ENCODE peak calls at places on chromosomes 4 and X, in four cellular contexts. J, U, I and W are unnamed samples.

GRCh38 chr4:4645743-4646142 is 103.9 kb upstream of the STX18 start:
- DNase-seq in J (no peak), I (no peak), U (peak), W (no peak)

GRCh38 chr4:150256841-150257273 is 178.6 kb downstream of the DCLK2 start:
- DNase-seq in U (peak), I (no peak), J (peak), W (no peak)

GRCh38 chr4:89216866-89217265 is 90.7 kb downstream of the GPRIN3 start:
- DNase-seq in U (no peak), J (no peak), I (no peak), W (no peak)

GRCh38 chrX:1824855-1825254 is 210.0 kb downstream of the ASMT start:
- DNase-seq in I (no peak), U (no peak), J (no peak), W (no peak)

GRCh38 chr4:169410839-169411770 is 140.3 kb upstream of the SH3RF1 start:
- DNase-seq in I (peak), J (no peak), U (peak), W (peak)

GRCh38 chrX:119391279-119391678 is 7.9 kb upstream of the SLC25A43 start:
- DNase-seq in I (peak), U (peak), J (peak), W (peak)

GRCh38 chr4:94603170-94603747 is 151.5 kb downstream of the PDLIM5 start:
- DNase-seq in I (no peak), U (peak), J (no peak), W (peak)

GRCh38 chr4:19880205-19880604 is 371.5 kb upstream of the SLIT2 start:
- DNase-seq in J (no peak), U (no peak), I (no peak), W (no peak)

GRCh38 chr4:48255959-48256342 is 13.7 kb downstream of the TEC start:
- DNase-seq in J (no peak), I (no peak), U (no peak), W (no peak)

GRCh38 chr4:112882286-112882685 is 167.2 kb upstream of the ANK2 start:
- DNase-seq in U (no peak), I (no peak), J (no peak), W (no peak)

GRCh38 chrX:48831909-48832291 is 3.5 kb downstream of the PCSK1N start:
- DNase-seq in J (no peak), I (no peak), U (no peak), W (no peak)

GRCh38 chrX:40871385-40872082 is 136.2 kb upstream of the MED14 start:
- DNase-seq in I (peak), U (peak), J (no peak), W (no peak)

GRCh38 chrX:57918750-57919436 is 8.6 kb upstream of the ZXDA start:
- DNase-seq in I (no peak), J (peak), U (peak), W (no peak)
- TF ChIP-seq CTCF in I (peak), J (peak), U (peak), W (peak)

DNA sequence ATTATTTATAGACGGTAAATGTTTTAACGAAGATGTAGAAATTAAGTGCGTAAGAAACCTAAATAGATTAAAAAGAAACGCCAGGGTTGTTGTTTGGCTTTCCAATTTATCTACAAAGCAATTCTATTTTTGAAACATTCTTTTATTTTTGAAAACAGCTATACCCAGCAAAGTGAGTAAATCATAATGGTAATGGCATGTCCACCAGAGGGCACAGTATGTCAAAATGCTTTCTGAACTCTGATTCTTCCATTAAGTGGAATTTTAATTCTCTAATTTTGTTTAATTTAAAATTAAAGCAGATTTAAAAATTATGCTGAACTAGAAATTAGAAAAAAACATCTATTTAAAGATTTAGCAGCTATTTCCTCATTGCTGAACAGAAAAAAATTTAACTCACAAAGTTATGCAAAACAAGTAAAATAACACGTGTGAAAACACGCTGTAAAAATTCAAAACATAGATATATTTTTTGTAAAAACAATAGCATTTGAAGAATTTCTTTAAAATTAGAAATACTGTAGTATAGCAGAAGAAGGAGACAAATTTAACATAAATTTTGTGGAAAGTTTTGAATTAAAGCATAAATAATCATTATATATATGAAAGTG is 26.5 kb downstream of the RASSF6 start:
- DNase-seq in J (no peak), U (no peak), I (no peak), W (peak)
- TF ChIP-seq CTCF in J (no peak), U (peak), I (peak), W (peak)

DNA sequence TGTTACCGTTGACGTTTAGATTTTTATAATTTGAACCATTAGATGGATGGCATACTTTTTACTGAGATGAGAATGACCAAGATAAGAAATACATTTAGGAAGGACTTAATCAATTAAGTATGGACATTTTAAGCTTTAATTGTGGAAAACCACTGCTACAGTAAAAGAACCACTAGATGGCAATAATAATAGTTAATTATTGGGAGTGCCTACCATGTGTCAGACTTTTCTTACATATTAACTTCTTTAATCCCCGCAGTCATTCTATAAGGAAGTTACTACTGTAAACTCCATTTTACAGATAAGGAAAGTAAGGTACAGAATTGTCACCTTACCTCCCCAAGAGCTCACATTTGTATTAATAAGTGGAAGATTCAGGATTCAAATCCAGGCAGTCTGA is 48.5 kb upstream of the MYOZ2 start:
- DNase-seq in U (peak), J (no peak), I (no peak), W (no peak)
- TF ChIP-seq CTCF in U (no peak), J (no peak), I (peak), W (peak)

DNA sequence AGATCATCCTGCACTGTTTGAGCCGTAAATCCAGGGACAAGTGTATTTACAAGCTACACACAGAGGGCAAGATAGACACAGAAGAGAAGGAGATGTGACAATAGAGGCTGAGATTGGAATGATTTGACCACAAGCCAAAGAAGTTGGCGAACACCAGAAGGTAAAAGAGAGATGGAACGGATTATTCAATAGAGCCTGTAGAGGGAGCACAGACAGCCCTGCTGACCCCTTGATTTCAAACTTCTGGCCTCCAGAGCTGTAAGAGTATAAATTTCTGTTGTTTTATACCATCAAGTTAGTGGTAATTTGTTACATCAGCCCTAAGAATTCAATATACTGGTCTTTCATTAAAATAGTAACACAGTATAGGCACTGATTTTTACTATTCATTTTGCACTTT is 447.8 kb downstream of the FAT4 start:
- DNase-seq in U (no peak), J (no peak), I (no peak), W (no peak)
- TF ChIP-seq CTCF in U (no peak), J (no peak), I (no peak), W (peak)

DNA sequence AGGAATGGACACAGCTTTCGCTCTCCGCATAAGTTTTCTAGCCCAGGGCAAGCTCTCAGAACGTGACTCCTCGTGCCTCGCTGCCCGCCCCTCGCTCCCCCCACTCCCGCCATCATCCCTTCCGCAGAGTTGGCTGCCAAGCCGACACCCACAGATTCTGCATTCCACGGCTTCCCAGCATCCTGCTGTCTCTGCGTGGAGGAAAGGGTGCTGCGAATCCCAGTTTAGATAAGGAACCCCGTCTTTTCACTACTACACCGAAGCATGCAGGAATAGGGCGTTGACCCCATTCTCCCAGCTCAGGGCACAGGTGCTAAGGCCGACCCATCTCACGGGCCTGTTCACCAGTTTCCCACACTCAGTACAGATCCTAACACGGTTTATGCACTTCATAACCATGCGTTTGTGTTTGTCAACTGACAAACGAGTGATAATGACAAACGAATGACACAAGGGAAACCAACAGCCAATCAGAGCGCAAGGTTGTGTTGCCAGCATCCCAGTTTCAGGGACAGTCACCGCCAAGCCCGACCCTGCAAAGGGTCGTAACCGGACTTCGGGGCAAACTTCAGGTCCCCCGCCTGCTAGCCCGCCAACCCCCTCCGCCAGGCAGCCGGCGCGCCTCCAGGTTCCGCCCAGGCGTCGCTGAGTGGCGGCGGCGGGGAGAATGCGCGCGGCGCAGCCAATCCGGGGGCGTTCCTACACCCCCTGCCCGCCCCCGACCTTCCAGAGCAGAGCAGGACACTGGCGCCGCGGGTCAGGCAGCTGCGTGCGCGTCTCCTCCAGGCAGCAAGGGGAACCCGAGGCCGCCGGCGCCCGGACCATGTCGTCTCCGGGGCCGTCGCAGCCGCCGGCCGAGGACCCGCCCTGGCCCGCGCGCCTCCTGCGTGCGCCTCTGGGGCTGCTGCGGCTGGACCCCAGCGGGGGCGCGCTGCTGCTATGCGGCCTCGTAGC is at the start of gene CYP2U1:
- DNase-seq in U (peak), I (peak), J (peak), W (peak)
- TF ChIP-seq CTCF in U (no peak), I (no peak), J (no peak), W (peak)

DNA sequence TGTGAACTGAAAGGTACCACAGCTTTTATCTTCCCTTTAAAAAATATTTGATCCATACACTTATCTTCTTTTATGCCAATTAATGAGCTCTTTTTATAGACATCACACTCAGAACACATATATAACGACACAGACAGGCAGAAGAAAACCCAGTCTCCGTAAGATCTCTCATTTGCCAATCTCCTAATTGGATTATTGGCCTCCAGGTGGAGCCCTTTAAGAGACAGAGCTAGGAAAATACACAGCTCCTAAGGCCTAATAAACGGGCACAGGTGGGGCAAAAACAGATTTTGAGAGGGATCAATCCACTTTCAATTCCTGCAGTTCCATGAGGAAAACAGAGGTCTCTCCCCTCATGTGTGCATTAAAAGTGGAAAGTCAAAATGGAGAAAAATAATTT is 1495.4 kb downstream of the RPA4 start:
- DNase-seq in U (no peak), I (no peak), J (no peak), W (no peak)
- TF ChIP-seq CTCF in U (no peak), I (no peak), J (no peak), W (no peak)

DNA sequence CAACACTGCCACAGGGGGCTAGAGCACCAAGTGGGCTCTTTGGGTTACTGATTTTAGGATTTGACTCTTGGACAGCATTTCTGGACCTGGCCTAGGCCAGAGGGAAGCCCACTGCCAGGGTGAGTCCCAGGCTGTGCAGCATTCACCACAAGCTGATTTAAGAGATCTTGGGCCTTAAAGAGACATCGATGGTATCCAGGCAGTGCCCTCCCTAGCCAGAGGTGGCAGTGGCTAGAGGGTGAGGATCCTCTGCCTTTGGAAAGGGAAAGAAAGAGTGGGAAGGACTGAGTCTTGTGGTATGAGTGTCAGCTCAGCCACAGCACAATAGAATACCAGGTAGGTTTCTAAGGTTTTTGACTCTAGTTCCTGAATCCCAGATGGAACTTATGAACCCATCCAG is 613.9 kb downstream of the FAT4 start:
- DNase-seq in U (no peak), J (no peak), I (no peak), W (no peak)
- TF ChIP-seq CTCF in U (no peak), J (no peak), I (no peak), W (no peak)

GRCh38 chrX:138775501-138775900 is 64.0 kb upstream of the FGF13 start:
- DNase-seq in I (peak), U (peak), J (no peak), W (peak)
- TF ChIP-seq CTCF in I (no peak), U (peak), J (no peak), W (peak)

GRCh38 chr4:124025423-124025822 is 628.8 kb downstream of the SPRY1 start:
- DNase-seq in U (peak), J (no peak), I (no peak), W (no peak)

GRCh38 chr4:124030038-124030638 is 633.5 kb downstream of the SPRY1 start:
- DNase-seq in I (no peak), J (no peak), U (no peak), W (no peak)

DNA sequence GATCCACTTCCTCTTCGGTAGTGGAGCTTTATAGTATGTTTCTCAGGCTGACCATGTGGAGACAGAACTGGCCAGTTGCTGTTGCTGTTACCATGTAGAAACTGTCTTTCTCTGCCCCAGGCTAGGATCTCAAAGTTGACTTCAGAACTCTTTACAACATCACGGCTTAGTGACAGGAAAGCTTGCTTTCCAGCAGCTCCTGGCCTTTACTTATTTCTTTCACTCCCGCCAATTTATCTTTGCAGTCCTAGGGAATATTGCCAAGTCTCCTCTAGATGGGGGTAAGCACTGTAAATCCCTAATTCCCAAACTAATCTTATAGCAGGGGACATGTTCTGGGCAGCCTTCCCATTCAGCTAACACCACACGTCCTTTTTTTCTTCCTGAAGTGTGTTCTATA is 631.6 kb downstream of the SPRY1 start:
- DNase-seq in U (no peak), I (no peak), J (no peak), W (no peak)
- TF ChIP-seq CTCF in U (no peak), I (no peak), J (no peak), W (no peak)

GRCh38 chr4:119299221-119300071 is 22.5 kb downstream of the FABP2 start:
- DNase-seq in J (no peak), I (peak), U (peak), W (no peak)

GRCh38 chr4:119300072-119300387 is 21.9 kb downstream of the FABP2 start:
- DNase-seq in I (no peak), U (peak), J (peak), W (peak)

GRCh38 chr4:119302073-119302832 is 19.7 kb downstream of the FABP2 start:
- DNase-seq in J (no peak), U (no peak), I (no peak), W (no peak)

GRCh38 chr4:119297795-119298194 is 24.1 kb downstream of the FABP2 start:
- DNase-seq in U (no peak), J (no peak), I (no peak), W (no peak)

DNA sequence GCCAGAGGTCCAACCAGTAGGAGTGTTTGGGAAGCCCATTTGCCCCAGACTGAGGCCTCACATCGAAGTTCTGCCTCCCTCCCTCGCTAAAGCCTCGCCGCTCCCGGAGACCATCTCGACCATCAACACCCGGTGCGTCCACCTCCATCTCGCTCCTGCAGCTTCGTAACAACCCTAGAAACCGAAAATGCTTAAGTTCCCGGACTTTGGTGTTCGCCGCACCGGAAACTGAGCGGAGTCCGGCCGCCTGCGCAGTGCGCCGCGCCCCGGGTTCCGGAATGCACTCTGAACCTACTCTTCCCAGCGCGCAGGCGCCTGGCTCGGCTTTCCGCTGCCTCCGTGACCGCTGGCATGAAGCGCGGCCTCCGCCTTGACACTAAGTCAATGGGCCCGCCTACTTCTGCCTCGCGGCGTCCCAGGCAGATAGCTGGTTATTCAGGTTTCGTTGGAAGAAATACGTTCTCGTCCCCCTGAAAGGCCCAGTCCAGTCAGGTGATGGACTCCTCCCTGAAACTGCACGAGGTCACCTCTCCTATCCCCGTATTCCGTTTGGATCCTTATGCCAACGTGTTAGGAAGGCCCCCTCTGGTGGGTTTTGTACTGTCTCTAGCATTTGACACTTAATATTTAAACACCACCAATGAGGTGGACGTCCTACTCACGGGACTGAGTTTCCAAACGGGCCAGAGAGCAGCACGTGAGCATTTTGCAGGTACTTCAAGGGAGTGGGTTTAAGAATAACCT is 21.4 kb downstream of the FABP2 start:
- DNase-seq in I (peak), U (peak), J (peak), W (peak)
- TF ChIP-seq CTCF in I (no peak), U (peak), J (no peak), W (peak)